ENCODE peak calls at places on chromosomes 7 and 10, in five cellular contexts. P is H54; Y is OCI-M1; C is fibroblast of lung; A is activated CD4-positive, alpha-beta T cell treated with anti-CD3 and anti-CD28 coated beads for 24 hours. O is an unnamed sample.

GRCh38 chr7:17229257-17229656 is 69.2 kb upstream of the AHR start:
- DNase-seq in P (no peak), Y (no peak), C (no peak), A (no peak), O (no peak)

GRCh38 chr7:102169651-102170416 is 116.8 kb upstream of the SH2B2 start:
- DNase-seq in P (no peak), Y (no peak), C (peak; percentile 55), A (no peak), O (no peak)

GRCh38 chr7:122303971-122304603 is 463 bp downstream of the FEZF1 start:
- DNase-seq in P (no peak), Y (no peak), C (no peak), A (no peak), O (no peak)

GRCh38 chr7:84841809-84842208 is 345.0 kb downstream of the SEMA3D start:
- DNase-seq in P (no peak), Y (no peak), C (peak; percentile 57), A (no peak), O (no peak)

GRCh38 chr10:3785849-3786290 is 861 bp upstream of the KLF6 start:
- DNase-seq in P (no peak), Y (peak; percentile 73), C (peak; percentile 68), A (no peak), O (no peak)

GRCh38 chr10:84204122-84204521 is 9.8 kb downstream of the CDHR1 start:
- DNase-seq in P (peak; percentile 41), Y (no peak), C (no peak), A (no peak), O (no peak)

GRCh38 chr7:13874783-13875182 is 114.7 kb downstream of the ETV1 start:
- DNase-seq in P (no peak), Y (peak; percentile 63), C (peak; percentile 91), A (no peak), O (no peak)

GRCh38 chr10:6778992-6779701 is 199.1 kb upstream of the PRKCQ start:
- DNase-seq in P (peak; percentile 47), Y (no peak), C (peak; percentile 96), A (no peak), O (peak; percentile 88)

GRCh38 chr10:77631241-77631640 is 6.4 kb downstream of the KCNMA1 start:
- DNase-seq in P (no peak), Y (no peak), C (no peak), A (no peak), O (no peak)

GRCh38 chr7:25669954-25670841 is 441.9 kb upstream of the NPVF start:
- DNase-seq in P (no peak), Y (no peak), C (peak; percentile 57), A (no peak), O (no peak)

GRCh38 chr10:52213511-52213831 is 100.6 kb upstream of the DKK1 start:
- DNase-seq in P (no peak), Y (no peak), C (peak; percentile 61), A (no peak), O (no peak)

GRCh38 chr10:66837990-66838389 is 87.8 kb upstream of the LRRTM3 start:
- DNase-seq in P (no peak), Y (no peak), C (peak; percentile 70), A (no peak), O (no peak)

GRCh38 chr10:6115411-6115800 is 26.6 kb downstream of the RBM17 start:
- DNase-seq in P (no peak), Y (no peak), C (peak; percentile 52), A (no peak), O (no peak)

GRCh38 chr7:35035511-35035921 is 1.8 kb downstream of the DPY19L1 start:
- DNase-seq in P (peak; percentile 89), Y (peak; percentile 23), C (peak; percentile 46), A (no peak), O (peak; percentile 50)

GRCh38 chr10:97570146-97570788 is 2.3 kb upstream of the ANKRD2 start:
- DNase-seq in P (no peak), Y (no peak), C (no peak), A (no peak), O (no peak)

GRCh38 chr10:96935148-96935547 is 103.0 kb downstream of the LCOR start:
- DNase-seq in P (no peak), Y (no peak), C (no peak), A (no peak), O (no peak)

GRCh38 chr10:86969421-86970041 is 1.2 kb downstream of the ADIRF start:
- DNase-seq in P (no peak), Y (no peak), C (peak; percentile 57), A (no peak), O (no peak)

GRCh38 chr10:89275383-89275782 is 23.8 kb upstream of the LIPA start:
- DNase-seq in P (no peak), Y (no peak), C (no peak), A (no peak), O (no peak)

GRCh38 chr10:7956508-7956907 is 98.0 kb upstream of the GATA3 start:
- DNase-seq in P (no peak), Y (peak; percentile 90), C (peak; percentile 80), A (no peak), O (peak; percentile 37)

GRCh38 chr7:127534636-127535035 is 50.8 kb downstream of the GCC1 start:
- DNase-seq in P (no peak), Y (no peak), C (no peak), A (no peak), O (no peak)

GRCh38 chr7:66236713-66237303 is 31.7 kb downstream of the TPST1 start:
- DNase-seq in P (no peak), Y (no peak), C (no peak), A (no peak), O (no peak)

GRCh38 chr7:138890782-138891445 is 90.3 kb downstream of the KIAA1549 start:
- DNase-seq in P (no peak), Y (no peak), C (peak; percentile 54), A (no peak), O (peak; percentile 90)

GRCh38 chr10:120963053-120963533 is 111.9 kb downstream of the WDR11 start:
- DNase-seq in P (no peak), Y (no peak), C (no peak), A (no peak), O (no peak)

GRCh38 chr10:132941640-132942051 is 724 bp downstream of the CFAP46 start:
- DNase-seq in P (no peak), Y (no peak), C (no peak), A (no peak), O (no peak)

GRCh38 chr7:25908154-25908948 is 243.6 kb upstream of the NFE2L3 start:
- DNase-seq in P (no peak), Y (no peak), C (no peak), A (no peak), O (no peak)

GRCh38 chr10:3119796-3120459 is 52.6 kb downstream of the PFKP start:
- DNase-seq in P (no peak), Y (no peak), C (peak; percentile 20), A (no peak), O (no peak)

GRCh38 chr7:101960985-101961708 is 143.7 kb downstream of the CUX1 start:
- DNase-seq in P (no peak), Y (no peak), C (no peak), A (no peak), O (no peak)